ENCODE peak calls at places on chromosome 18, in ten cellular contexts. R is choroid plexus epithelial cell, X is NCI-H2227 treated with DMSO at 0.1 percent for 48 hours, U is activated gamma-delta T cell treated with Interleukin-2 at 50 U/mL for 16 hours, J is NCI-H1694 treated with DMSO at 0.1 percent for 48 hours, Z is endodermal cell, V is hypothalamus, I is fibroblast of pulmonary artery, C is pancreas, S is ELR. B is an unnamed sample.

GRCh38 chr18:63736856-63737255 is 34.1 kb downstream of the SERPINB11 start:
- DNase-seq in R (no peak), X (no peak), U (no peak), J (no peak), Z (no peak), V (no peak), I (no peak), C (no peak), S (peak; percentile 83), B (no peak)

GRCh38 chr18:54926593-54927297 is 32.5 kb downstream of the CCDC68 start:
- DNase-seq in R (peak; percentile 71), X (no peak), U (no peak), J (no peak), Z (no peak), V (no peak), I (peak; percentile 69), C (no peak), S (peak; percentile 62), B (no peak)

GRCh38 chr18:54558609-54559585 is 32.1 kb upstream of the DYNAP start:
- DNase-seq in R (peak; percentile 51), X (peak; percentile 19), U (no peak), J (no peak), Z (no peak), V (no peak), I (peak; percentile 32), C (no peak), S (peak; percentile 29), B (no peak)

GRCh38 chr18:34122724-34123334 is 101.9 kb downstream of the NOL4 start:
- DNase-seq in R (peak; percentile 68), X (peak; percentile 77), U (no peak), J (peak; percentile 65), Z (peak; percentile 66), V (no peak), I (peak; percentile 72), C (no peak), S (peak; percentile 52), B (no peak)

GRCh38 chr18:23828426-23828825 is 139.2 kb downstream of the LAMA3 start:
- DNase-seq in R (peak; percentile 91), X (no peak), U (peak; percentile 57), J (no peak), Z (no peak), V (no peak), I (peak; percentile 92), C (no peak), S (peak; percentile 96), B (peak; percentile 34)

GRCh38 chr18:43846302-43846701 is 569.0 kb upstream of the SYT4 start:
- DNase-seq in R (no peak), X (no peak), U (no peak), J (no peak), Z (no peak), V (no peak), I (no peak), C (no peak), S (no peak), B (no peak)

GRCh38 chr18:49055196-49055595 is 104.4 kb upstream of the SMAD7 start:
- DNase-seq in R (no peak), X (no peak), U (no peak), J (no peak), Z (no peak), V (no peak), I (no peak), C (no peak), S (no peak), B (no peak)

GRCh38 chr18:11874676-11875075 is 23.5 kb downstream of the CHMP1B start:
- DNase-seq in R (no peak), X (no peak), U (no peak), J (no peak), Z (peak; percentile 21), V (no peak), I (no peak), C (no peak), S (no peak), B (no peak)

GRCh38 chr18:72261562-72261961 is 282.6 kb downstream of the CBLN2 start:
- DNase-seq in R (peak; percentile 5), X (no peak), U (no peak), J (no peak), Z (no peak), V (no peak), I (no peak), C (no peak), S (no peak), B (no peak)

GRCh38 chr18:13400636-13401315 is 182.2 kb downstream of the LDLRAD4 start:
- DNase-seq in R (no peak), X (no peak), U (no peak), J (no peak), Z (no peak), V (no peak), I (no peak), C (no peak), S (no peak), B (no peak)

GRCh38 chr18:31722369-31722957 is 38.1 kb upstream of the B4GALT6 start:
- DNase-seq in R (peak; percentile 88), X (peak; percentile 46), U (peak; percentile 70), J (peak; percentile 74), Z (peak; percentile 96), V (peak; percentile 48), I (peak; percentile 86), C (peak; percentile 77), S (peak; percentile 58), B (no peak)

GRCh38 chr18:39909706-39910105 is 2045.3 kb upstream of the PIK3C3 start:
- DNase-seq in R (peak; percentile 52), X (no peak), U (no peak), J (no peak), Z (no peak), V (no peak), I (no peak), C (no peak), S (no peak), B (no peak)

GRCh38 chr18:63241739-63242138 is 77.8 kb downstream of the BCL2 start:
- DNase-seq in R (no peak), X (no peak), U (no peak), J (no peak), Z (no peak), V (no peak), I (no peak), C (no peak), S (no peak), B (no peak)

GRCh38 chr18:49849331-49850217 is 36.2 kb upstream of the ACAA2 start:
- DNase-seq in R (peak; percentile 94), X (peak; percentile 66), U (no peak), J (no peak), Z (peak; percentile 94), V (no peak), I (peak; percentile 92), C (no peak), S (peak; percentile 98), B (peak; percentile 71)

GRCh38 chr18:35236964-35237363 is 3.9 kb upstream of the ZNF397 start:
- DNase-seq in R (no peak), X (no peak), U (no peak), J (no peak), Z (no peak), V (no peak), I (no peak), C (no peak), S (no peak), B (no peak)

GRCh38 chr18:9823805-9824473 is 61.8 kb upstream of the TXNDC2 start:
- DNase-seq in R (peak; percentile 53), X (no peak), U (no peak), J (no peak), Z (peak; percentile 10), V (no peak), I (peak; percentile 51), C (no peak), S (peak; percentile 17), B (no peak)

GRCh38 chr18:31042391-31043181 is at the start of gene DSC3:
- DNase-seq in R (peak; percentile 13), X (no peak), U (no peak), J (no peak), Z (peak; percentile 86), V (no peak), I (peak; percentile 83), C (peak; percentile 49), S (no peak), B (no peak)

GRCh38 chr18:47260138-47260923 is 8.9 kb upstream of the SKOR2 start:
- DNase-seq in R (peak; percentile 50), X (peak; percentile 26), U (no peak), J (no peak), Z (peak; percentile 96), V (no peak), I (peak; percentile 50), C (peak; percentile 82), S (peak; percentile 52), B (peak; percentile 92)

GRCh38 chr18:6056171-6056932 is 161.0 kb upstream of the TMEM200C start:
- DNase-seq in R (peak; percentile 81), X (no peak), U (no peak), J (no peak), Z (no peak), V (no peak), I (peak; percentile 59), C (no peak), S (peak; percentile 41), B (no peak)

GRCh38 chr18:54532222-54532621 is 58.8 kb upstream of the DYNAP start:
- DNase-seq in R (no peak), X (no peak), U (no peak), J (no peak), Z (peak; percentile 58), V (no peak), I (no peak), C (no peak), S (no peak), B (no peak)

GRCh38 chr18:79972720-79973119 is 8.3 kb downstream of the HSBP1L1 start:
- DNase-seq in R (no peak), X (no peak), U (no peak), J (no peak), Z (no peak), V (no peak), I (no peak), C (no peak), S (no peak), B (no peak)

GRCh38 chr18:37304012-37304680 is 261.5 kb downstream of the CELF4 start:
- DNase-seq in R (no peak), X (no peak), U (no peak), J (no peak), Z (no peak), V (no peak), I (no peak), C (no peak), S (no peak), B (no peak)

B was measured in upper lobe of left lung.